ENCODE peak calls at places on chromosome 21, in ten cellular contexts. One of them, this sample, is unnamed.

GRCh38 chr21:34548782-34549376 is 36.9 kb upstream of the KCNE1 start:
- DNase-seq in OCI-LY7: no peak
- DNase-seq in tibial nerve: no peak
- DNase-seq in IMR-90: no peak
- DNase-seq in heart right ventricle: no peak
- DNase-seq in GM23338: no peak
- DNase-seq in mammary epithelial cell: peak; percentile 17
- DNase-seq in testis: no peak
- DNase-seq in esophagus squamous epithelium: no peak
- DNase-seq in A549: no peak
- DNase-seq in this sample: no peak

GRCh38 chr21:46092026-46092764 is 5.7 kb upstream of the COL6A2 start:
- DNase-seq in OCI-LY7: no peak
- DNase-seq in esophagus squamous epithelium: no peak
- DNase-seq in testis: peak; percentile 70
- DNase-seq in tibial nerve: peak; percentile 61
- DNase-seq in mammary epithelial cell: no peak
- DNase-seq in IMR-90: peak; percentile 99
- DNase-seq in GM23338: no peak
- DNase-seq in heart right ventricle: peak; percentile 49
- DNase-seq in A549: no peak
- DNase-seq in this sample: no peak

GRCh38 chr21:43697758-43698643 is 20.9 kb upstream of the PDXK start:
- DNase-seq in IMR-90: peak; percentile 21
- DNase-seq in A549: no peak
- DNase-seq in tibial nerve: no peak
- DNase-seq in OCI-LY7: no peak
- DNase-seq in testis: no peak
- DNase-seq in esophagus squamous epithelium: no peak
- DNase-seq in mammary epithelial cell: no peak
- DNase-seq in GM23338: no peak
- DNase-seq in heart right ventricle: no peak
- DNase-seq in this sample: no peak

GRCh38 chr21:28714795-28715464 is 277.7 kb downstream of the LTN1 start:
- DNase-seq in tibial nerve: no peak
- DNase-seq in mammary epithelial cell: peak; percentile 57
- DNase-seq in testis: no peak
- DNase-seq in OCI-LY7: no peak
- DNase-seq in IMR-90: peak; percentile 81
- DNase-seq in A549: no peak
- DNase-seq in heart right ventricle: no peak
- DNase-seq in GM23338: no peak
- DNase-seq in esophagus squamous epithelium: no peak
- DNase-seq in this sample: no peak

GRCh38 chr21:41061701-41062100 is 106.3 kb upstream of the BACE2 start:
- DNase-seq in tibial nerve: no peak
- DNase-seq in heart right ventricle: no peak
- DNase-seq in testis: no peak
- DNase-seq in IMR-90: no peak
- DNase-seq in A549: no peak
- DNase-seq in esophagus squamous epithelium: no peak
- DNase-seq in mammary epithelial cell: no peak
- DNase-seq in OCI-LY7: no peak
- DNase-seq in GM23338: no peak
- DNase-seq in this sample: no peak

GRCh38 chr21:31888936-31889371 is 16.1 kb downstream of the HUNK start:
- DNase-seq in OCI-LY7: no peak
- DNase-seq in testis: no peak
- DNase-seq in tibial nerve: no peak
- DNase-seq in heart right ventricle: no peak
- DNase-seq in GM23338: peak; percentile 88
- DNase-seq in esophagus squamous epithelium: no peak
- DNase-seq in mammary epithelial cell: no peak
- DNase-seq in A549: peak; percentile 39
- DNase-seq in IMR-90: no peak
- DNase-seq in this sample: no peak

GRCh38 chr21:41753001-41753725 is 13.7 kb downstream of the RIPK4 start:
- DNase-seq in IMR-90: no peak
- DNase-seq in testis: no peak
- DNase-seq in esophagus squamous epithelium: no peak
- DNase-seq in A549: no peak
- DNase-seq in GM23338: no peak
- DNase-seq in mammary epithelial cell: no peak
- DNase-seq in tibial nerve: no peak
- DNase-seq in OCI-LY7: no peak
- DNase-seq in heart right ventricle: no peak
- DNase-seq in this sample: no peak

GRCh38 chr21:46116189-46116845 is 18.4 kb downstream of the COL6A2 start:
- DNase-seq in tibial nerve: peak; percentile 9
- DNase-seq in OCI-LY7: no peak
- DNase-seq in mammary epithelial cell: no peak
- DNase-seq in testis: peak; percentile 3
- DNase-seq in A549: no peak
- DNase-seq in GM23338: no peak
- DNase-seq in IMR-90: no peak
- DNase-seq in heart right ventricle: no peak
- DNase-seq in esophagus squamous epithelium: no peak
- DNase-seq in this sample: no peak

GRCh38 chr21:34345892-34346291 is 17.9 kb upstream of the KCNE2 start:
- DNase-seq in esophagus squamous epithelium: no peak
- DNase-seq in A549: no peak
- DNase-seq in testis: peak; percentile 20
- DNase-seq in mammary epithelial cell: no peak
- DNase-seq in OCI-LY7: no peak
- DNase-seq in heart right ventricle: no peak
- DNase-seq in tibial nerve: no peak
- DNase-seq in GM23338: no peak
- DNase-seq in IMR-90: peak; percentile 71
- DNase-seq in this sample: no peak

GRCh38 chr21:33643658-33644311 is 1.5 kb downstream of the ITSN1 start:
- DNase-seq in mammary epithelial cell: peak; percentile 21
- DNase-seq in A549: no peak
- DNase-seq in tibial nerve: no peak
- DNase-seq in heart right ventricle: no peak
- DNase-seq in GM23338: peak; percentile 27
- DNase-seq in OCI-LY7: no peak
- DNase-seq in esophagus squamous epithelium: no peak
- DNase-seq in testis: peak; percentile 39
- DNase-seq in IMR-90: no peak
- DNase-seq in this sample: no peak

DNA sequence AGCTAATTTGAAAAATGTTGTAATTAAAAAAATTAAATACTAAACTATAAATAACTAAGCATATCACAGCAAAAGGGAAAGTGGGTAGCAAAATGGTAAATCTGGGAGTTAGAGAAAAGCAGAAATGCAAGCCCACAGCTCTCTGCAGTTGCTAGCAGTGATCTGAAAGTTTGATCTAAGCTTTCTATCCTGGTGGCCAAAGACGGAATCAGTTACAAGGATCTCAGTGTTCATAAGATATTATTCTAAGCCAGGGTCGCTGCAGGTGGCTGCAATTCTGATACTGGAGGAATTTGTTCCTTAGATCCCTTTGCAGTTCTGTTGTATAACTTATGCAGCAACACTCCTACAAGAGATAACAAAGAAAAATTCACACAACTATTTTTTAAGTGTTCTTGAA is 363.7 kb downstream of the SETD4 start:
- DNase-seq in tibial nerve: no peak
- DNase-seq in A549: no peak
- DNase-seq in OCI-LY7: no peak
- DNase-seq in IMR-90: no peak
- DNase-seq in esophagus squamous epithelium: no peak
- DNase-seq in GM23338: peak; percentile 21
- DNase-seq in mammary epithelial cell: no peak
- DNase-seq in heart right ventricle: no peak
- DNase-seq in testis: no peak
- DNase-seq in this sample: no peak
- TF ChIP-seq CTCF in tibial nerve: no peak
- TF ChIP-seq CTCF in A549: no peak
- TF ChIP-seq CTCF in OCI-LY7: no peak
- TF ChIP-seq CTCF in IMR-90: no peak
- TF ChIP-seq CTCF in esophagus squamous epithelium: no peak
- TF ChIP-seq CTCF in GM23338: no peak
- TF ChIP-seq CTCF in mammary epithelial cell: no peak
- TF ChIP-seq CTCF in heart right ventricle: no peak
- TF ChIP-seq CTCF in testis: peak; percentile 5
- TF ChIP-seq CTCF in this sample: no peak

GRCh38 chr21:15241997-15242767 is 177.4 kb upstream of the NRIP1 start:
- DNase-seq in mammary epithelial cell: peak; percentile 37
- DNase-seq in IMR-90: no peak
- DNase-seq in GM23338: peak; percentile 92
- DNase-seq in tibial nerve: no peak
- DNase-seq in testis: no peak
- DNase-seq in OCI-LY7: no peak
- DNase-seq in esophagus squamous epithelium: no peak
- DNase-seq in heart right ventricle: no peak
- DNase-seq in A549: no peak
- DNase-seq in this sample: no peak
- H3K27ac ChIP-seq in mammary epithelial cell: no peak overlapping the region
- H3K27ac ChIP-seq in IMR-90: no peak overlapping the region
- H3K27ac ChIP-seq in GM23338: no peak overlapping the region
- H3K27ac ChIP-seq in tibial nerve: no peak overlapping the region
- H3K27ac ChIP-seq in testis: no peak overlapping the region
- H3K27ac ChIP-seq in OCI-LY7: no peak overlapping the region
- H3K27ac ChIP-seq in esophagus squamous epithelium: no peak overlapping the region
- H3K27ac ChIP-seq in heart right ventricle: no peak overlapping the region
- H3K27ac ChIP-seq in A549: no peak overlapping the region
- H3K27ac ChIP-seq in this sample: no peak overlapping the region

GRCh38 chr21:15001773-15002647 is 62.8 kb downstream of the NRIP1 start:
- DNase-seq in A549: no peak
- DNase-seq in OCI-LY7: no peak
- DNase-seq in IMR-90: no peak
- DNase-seq in testis: no peak
- DNase-seq in heart right ventricle: no peak
- DNase-seq in mammary epithelial cell: no peak
- DNase-seq in tibial nerve: no peak
- DNase-seq in esophagus squamous epithelium: no peak
- DNase-seq in GM23338: peak; percentile 18
- DNase-seq in this sample: no peak
- H3K4me1 ChIP-seq in A549: peaks cover 88% of the 10 kb centered on the region
- H3K4me1 ChIP-seq in OCI-LY7: no peaks in the 10 kb centered on the region
- H3K4me1 ChIP-seq in IMR-90: peaks cover 30% of the 10 kb centered on the region
- H3K4me1 ChIP-seq in testis: peaks cover 18% of the 10 kb centered on the region
- H3K4me1 ChIP-seq in heart right ventricle: peaks cover 56% of the 10 kb centered on the region
- H3K4me1 ChIP-seq in mammary epithelial cell: peaks cover 8% of the 10 kb centered on the region
- H3K4me1 ChIP-seq in tibial nerve: no peaks in the 10 kb centered on the region
- H3K4me1 ChIP-seq in esophagus squamous epithelium: peaks cover 15% of the 10 kb centered on the region
- H3K4me1 ChIP-seq in GM23338: peaks cover 28% of the 10 kb centered on the region
- H3K4me1 ChIP-seq in this sample: peaks cover 31% of the 10 kb centered on the region

GRCh38 chr21:37155216-37155615 is 82.2 kb downstream of the TTC3 start:
- DNase-seq in heart right ventricle: no peak
- DNase-seq in GM23338: peak; percentile 51
- DNase-seq in tibial nerve: no peak
- DNase-seq in testis: no peak
- DNase-seq in OCI-LY7: no peak
- DNase-seq in esophagus squamous epithelium: no peak
- DNase-seq in A549: no peak
- DNase-seq in mammary epithelial cell: no peak
- DNase-seq in IMR-90: peak; percentile 20
- DNase-seq in this sample: no peak
- TF ChIP-seq CTCF in heart right ventricle: no peak
- TF ChIP-seq CTCF in GM23338: peak; percentile 36
- TF ChIP-seq CTCF in tibial nerve: no peak
- TF ChIP-seq CTCF in testis: no peak
- TF ChIP-seq CTCF in OCI-LY7: no peak
- TF ChIP-seq CTCF in esophagus squamous epithelium: no peak
- TF ChIP-seq CTCF in A549: no peak
- TF ChIP-seq CTCF in mammary epithelial cell: no peak
- TF ChIP-seq CTCF in IMR-90: no peak
- TF ChIP-seq CTCF in this sample: no peak

GRCh38 chr21:25881524-25882376 is 147.0 kb downstream of the GABPA start:
- DNase-seq in esophagus squamous epithelium: no peak
- DNase-seq in IMR-90: peak; percentile 61
- DNase-seq in OCI-LY7: peak; percentile 62
- DNase-seq in tibial nerve: peak; percentile 48
- DNase-seq in A549: peak; percentile 34
- DNase-seq in heart right ventricle: peak; percentile 63
- DNase-seq in testis: peak; percentile 78
- DNase-seq in GM23338: peak; percentile 74
- DNase-seq in mammary epithelial cell: peak; percentile 26
- DNase-seq in this sample: peak; percentile 27
- H3K27ac ChIP-seq in esophagus squamous epithelium: no peak overlapping the region
- H3K27ac ChIP-seq in IMR-90: no peak overlapping the region
- H3K27ac ChIP-seq in OCI-LY7: no peak overlapping the region
- H3K27ac ChIP-seq in tibial nerve: no peak overlapping the region
- H3K27ac ChIP-seq in A549: no peak overlapping the region
- H3K27ac ChIP-seq in heart right ventricle: no peak overlapping the region
- H3K27ac ChIP-seq in testis: no peak overlapping the region
- H3K27ac ChIP-seq in GM23338: no peak overlapping the region
- H3K27ac ChIP-seq in mammary epithelial cell: no peak overlapping the region
- H3K27ac ChIP-seq in this sample: no peak overlapping the region

DNA sequence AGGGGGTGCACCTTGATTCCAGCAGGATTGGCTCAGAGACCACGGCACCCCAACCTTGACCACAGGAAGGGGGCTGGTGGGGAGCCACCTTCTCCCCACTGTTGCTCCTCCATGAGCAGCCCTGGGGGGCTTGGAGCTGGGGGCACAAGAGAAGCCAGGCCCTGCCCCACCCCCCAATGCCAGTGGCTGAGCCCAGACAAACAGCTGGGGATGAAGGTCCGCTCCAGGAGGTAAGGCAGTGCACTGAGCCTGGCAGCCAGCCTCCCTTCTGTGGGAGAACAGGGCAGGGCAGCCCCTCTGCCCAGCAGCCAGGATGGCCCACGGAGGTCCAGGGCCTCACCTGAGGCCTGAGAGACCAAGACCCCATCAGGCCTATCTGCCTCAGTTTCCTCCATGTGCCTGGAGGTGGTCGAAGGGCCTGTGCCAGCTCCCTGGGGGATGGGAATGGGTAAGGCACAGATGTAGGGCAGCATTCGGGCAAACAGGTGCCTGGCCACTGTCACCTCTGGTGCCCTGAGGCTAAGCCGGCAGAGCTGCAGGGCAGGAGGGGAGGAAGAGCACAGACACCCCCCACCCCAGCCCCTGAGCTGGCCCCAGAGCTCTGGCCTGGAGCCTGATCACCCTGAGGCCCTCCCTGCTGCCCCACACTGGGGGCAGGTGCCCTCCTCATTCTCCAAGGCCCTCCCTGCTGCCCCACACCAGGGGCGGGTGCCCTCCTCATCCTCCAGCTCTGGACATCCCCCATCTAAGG is 7.1 kb downstream of the ITGB2 start:
- DNase-seq in heart right ventricle: no peak
- DNase-seq in testis: no peak
- DNase-seq in tibial nerve: no peak
- DNase-seq in OCI-LY7: no peak
- DNase-seq in GM23338: no peak
- DNase-seq in A549: no peak
- DNase-seq in esophagus squamous epithelium: no peak
- DNase-seq in IMR-90: no peak
- DNase-seq in mammary epithelial cell: no peak
- DNase-seq in this sample: no peak
- H3K4me1 ChIP-seq in heart right ventricle: peaks cover 19% of the 10 kb centered on the region
- H3K4me1 ChIP-seq in testis: peaks cover 11% of the 10 kb centered on the region
- H3K4me1 ChIP-seq in tibial nerve: no peaks in the 10 kb centered on the region
- H3K4me1 ChIP-seq in OCI-LY7: peaks cover 41% of the 10 kb centered on the region
- H3K4me1 ChIP-seq in GM23338: no peaks in the 10 kb centered on the region
- H3K4me1 ChIP-seq in A549: peaks cover 49% of the 10 kb centered on the region
- H3K4me1 ChIP-seq in esophagus squamous epithelium: peaks cover 40% of the 10 kb centered on the region
- H3K4me1 ChIP-seq in IMR-90: no peaks in the 10 kb centered on the region
- H3K4me1 ChIP-seq in mammary epithelial cell: peaks cover 27% of the 10 kb centered on the region
- H3K4me1 ChIP-seq in this sample: peaks cover 98% of the 10 kb centered on the region